ENCODE peak calls at places on chromosomes 16 and 17, in seven cellular contexts. X, N, B, R, S, C and F are unnamed samples.

GRCh38 chr16:82631701-82632685 is 5.2 kb downstream of the CDH13 start:
- DNase-seq in C (no peak), B (no peak), X (peak), N (no peak), R (no peak), S (peak), F (no peak)

GRCh38 chr17:72592242-72592966 is 471.6 kb downstream of the SOX9 start:
- DNase-seq in S (peak), B (peak), C (peak), R (no peak), X (peak), N (peak), F (peak)

GRCh38 chr17:59627770-59628171 is 8.1 kb downstream of the CLTC start:
- DNase-seq in X (no peak), S (no peak), N (no peak), C (no peak), R (no peak), B (no peak), F (no peak)

GRCh38 chr17:75454193-75454592 is 2.2 kb upstream of the TMEM94 start:
- DNase-seq in R (no peak), C (no peak), N (no peak), B (no peak), S (peak), X (peak), F (no peak)

GRCh38 chr17:9768381-9768934 is 22.9 kb downstream of the DHRS7C start:
- DNase-seq in S (peak), B (peak), R (peak), N (peak), C (no peak), X (peak), F (peak)

GRCh38 chr16:57474671-57475661 is 11.3 kb downstream of the DOK4 start:
- DNase-seq in X (no peak), B (peak), C (no peak), R (no peak), S (no peak), N (no peak), F (no peak)

GRCh38 chr17:29444589-29444988 is 54.4 kb downstream of the TAOK1 start:
- DNase-seq in C (no peak), R (peak), S (peak), X (no peak), N (peak), B (no peak), F (peak)

GRCh38 chr17:74825003-74825627 is 34.6 kb downstream of the GRIN2C start:
- DNase-seq in N (no peak), R (no peak), C (no peak), S (no peak), X (no peak), B (no peak), F (no peak)

GRCh38 chr16:84153660-84154214 is 8.6 kb downstream of the DNAAF1 start:
- DNase-seq in C (no peak), B (no peak), X (no peak), S (no peak), R (no peak), N (no peak), F (no peak)

GRCh38 chr16:11896776-11897175 is 19.0 kb downstream of the GSPT1 start:
- DNase-seq in N (peak), C (no peak), X (peak), R (peak), B (no peak), S (peak), F (peak)

GRCh38 chr16:13875614-13876284 is 44.2 kb upstream of the ERCC4 start:
- DNase-seq in N (no peak), C (no peak), S (no peak), X (no peak), B (no peak), R (no peak), F (no peak)